ENCODE peak calls at places on chromosomes 7 and 10, in seven cellular contexts. One of them, this sample, is unnamed.

GRCh38 chr10:29998142-29998808 is 61.1 kb downstream of the JCAD start:
- DNase-seq in HT1080: peak
- DNase-seq in stimulated activated CD4-positive, alpha-beta T cell treated with anti-CD3 and anti-CD28 coated beads, Interleukin-15, amount 100 ng/mL, for 24 hours: peak
- DNase-seq in NCI-H2029 treated with DMSO at 0.1 percent for 48 hours: peak
- DNase-seq in Peyer's patch: peak
- DNase-seq in NCI-H1092 treated with DMSO at 0.1 percent for 48 hours: peak
- DNase-seq in small intestine: peak
- DNase-seq in this sample: peak

GRCh38 chr7:149205690-149206381 is 10.5 kb downstream of the ZNF282 start:
- DNase-seq in HT1080: no peak
- DNase-seq in stimulated activated CD4-positive, alpha-beta T cell treated with anti-CD3 and anti-CD28 coated beads, Interleukin-15, amount 100 ng/mL, for 24 hours: no peak
- DNase-seq in NCI-H2029 treated with DMSO at 0.1 percent for 48 hours: no peak
- DNase-seq in Peyer's patch: no peak
- DNase-seq in NCI-H1092 treated with DMSO at 0.1 percent for 48 hours: no peak
- DNase-seq in small intestine: peak
- DNase-seq in this sample: no peak

GRCh38 chr10:8369666-8370065 is 315.2 kb downstream of the GATA3 start:
- DNase-seq in HT1080: peak
- DNase-seq in stimulated activated CD4-positive, alpha-beta T cell treated with anti-CD3 and anti-CD28 coated beads, Interleukin-15, amount 100 ng/mL, for 24 hours: peak
- DNase-seq in NCI-H2029 treated with DMSO at 0.1 percent for 48 hours: no peak
- DNase-seq in Peyer's patch: no peak
- DNase-seq in NCI-H1092 treated with DMSO at 0.1 percent for 48 hours: no peak
- DNase-seq in small intestine: no peak
- DNase-seq in this sample: no peak

GRCh38 chr10:124649209-124649608 is 95.0 kb downstream of the FAM53B start:
- DNase-seq in HT1080: no peak
- DNase-seq in stimulated activated CD4-positive, alpha-beta T cell treated with anti-CD3 and anti-CD28 coated beads, Interleukin-15, amount 100 ng/mL, for 24 hours: no peak
- DNase-seq in NCI-H2029 treated with DMSO at 0.1 percent for 48 hours: no peak
- DNase-seq in Peyer's patch: no peak
- DNase-seq in NCI-H1092 treated with DMSO at 0.1 percent for 48 hours: no peak
- DNase-seq in small intestine: no peak
- DNase-seq in this sample: no peak

GRCh38 chr7:133611955-133612354 is 359.1 kb downstream of the EXOC4 start:
- DNase-seq in HT1080: no peak
- DNase-seq in stimulated activated CD4-positive, alpha-beta T cell treated with anti-CD3 and anti-CD28 coated beads, Interleukin-15, amount 100 ng/mL, for 24 hours: no peak
- DNase-seq in NCI-H2029 treated with DMSO at 0.1 percent for 48 hours: no peak
- DNase-seq in Peyer's patch: no peak
- DNase-seq in NCI-H1092 treated with DMSO at 0.1 percent for 48 hours: no peak
- DNase-seq in small intestine: no peak
- DNase-seq in this sample: no peak

GRCh38 chr10:101538481-101538880 is 49.6 kb downstream of the POLL start:
- DNase-seq in HT1080: no peak
- DNase-seq in stimulated activated CD4-positive, alpha-beta T cell treated with anti-CD3 and anti-CD28 coated beads, Interleukin-15, amount 100 ng/mL, for 24 hours: no peak
- DNase-seq in NCI-H2029 treated with DMSO at 0.1 percent for 48 hours: no peak
- DNase-seq in Peyer's patch: no peak
- DNase-seq in NCI-H1092 treated with DMSO at 0.1 percent for 48 hours: peak
- DNase-seq in small intestine: no peak
- DNase-seq in this sample: no peak

GRCh38 chr10:9305018-9305655 is 1250.6 kb downstream of the GATA3 start:
- DNase-seq in HT1080: no peak
- DNase-seq in stimulated activated CD4-positive, alpha-beta T cell treated with anti-CD3 and anti-CD28 coated beads, Interleukin-15, amount 100 ng/mL, for 24 hours: no peak
- DNase-seq in NCI-H2029 treated with DMSO at 0.1 percent for 48 hours: no peak
- DNase-seq in Peyer's patch: no peak
- DNase-seq in NCI-H1092 treated with DMSO at 0.1 percent for 48 hours: no peak
- DNase-seq in small intestine: no peak
- DNase-seq in this sample: no peak

GRCh38 chr10:87818505-87819273 is 663 bp upstream of the ATAD1 start:
- DNase-seq in HT1080: peak
- DNase-seq in stimulated activated CD4-positive, alpha-beta T cell treated with anti-CD3 and anti-CD28 coated beads, Interleukin-15, amount 100 ng/mL, for 24 hours: peak
- DNase-seq in NCI-H2029 treated with DMSO at 0.1 percent for 48 hours: no peak
- DNase-seq in Peyer's patch: peak
- DNase-seq in NCI-H1092 treated with DMSO at 0.1 percent for 48 hours: peak
- DNase-seq in small intestine: peak
- DNase-seq in this sample: peak

GRCh38 chr7:17371656-17372524 is 73.4 kb downstream of the AHR start:
- DNase-seq in HT1080: peak
- DNase-seq in stimulated activated CD4-positive, alpha-beta T cell treated with anti-CD3 and anti-CD28 coated beads, Interleukin-15, amount 100 ng/mL, for 24 hours: no peak
- DNase-seq in NCI-H2029 treated with DMSO at 0.1 percent for 48 hours: no peak
- DNase-seq in Peyer's patch: no peak
- DNase-seq in NCI-H1092 treated with DMSO at 0.1 percent for 48 hours: no peak
- DNase-seq in small intestine: peak
- DNase-seq in this sample: peak

GRCh38 chr7:28203498-28204240 is 23.1 kb upstream of the JAZF1 start:
- DNase-seq in HT1080: no peak
- DNase-seq in stimulated activated CD4-positive, alpha-beta T cell treated with anti-CD3 and anti-CD28 coated beads, Interleukin-15, amount 100 ng/mL, for 24 hours: no peak
- DNase-seq in NCI-H2029 treated with DMSO at 0.1 percent for 48 hours: no peak
- DNase-seq in Peyer's patch: no peak
- DNase-seq in NCI-H1092 treated with DMSO at 0.1 percent for 48 hours: no peak
- DNase-seq in small intestine: no peak
- DNase-seq in this sample: no peak

This sample was measured in colonic mucosa.